ENCODE peak calls at places on chromosomes 13 and 19, in ten cellular contexts. Q, M, U, E, Y, G, S, T, D and X are unnamed samples.

GRCh38 chr19:36060430-36060829 is 5.7 kb downstream of the WDR62 start:
- DNase-seq in G (peak), D (no peak), E (no peak), T (peak), M (no peak), U (no peak), S (peak), Q (no peak), Y (peak), X (peak)

GRCh38 chr19:1521636-1522035 is 2.2 kb upstream of the PLK5 start:
- DNase-seq in E (no peak), Q (no peak), U (no peak), M (no peak), T (no peak), S (no peak), D (no peak), G (no peak), Y (no peak), X (no peak)

GRCh38 chr13:45108716-45109706 is 11.3 kb upstream of the GTF2F2 start:
- DNase-seq in S (no peak), M (no peak), G (no peak), U (no peak), D (no peak), Q (no peak), E (no peak), Y (no peak), T (peak), X (peak)

GRCh38 chr13:50126378-50127016 is 111.3 kb downstream of the KCNRG start:
- DNase-seq in Q (peak), M (no peak), E (no peak), G (no peak), Y (peak), U (no peak), S (no peak), T (no peak), D (no peak), X (no peak)

GRCh38 chr13:20798027-20798426 is 24.3 kb upstream of the EEF1AKMT1 start:
- DNase-seq in M (no peak), S (no peak), U (no peak), Q (no peak), E (no peak), D (no peak), Y (no peak), G (peak), T (no peak), X (no peak)

GRCh38 chr19:48997972-48998371 is 4.3 kb downstream of the RUVBL2 start:
- DNase-seq in D (no peak), M (peak), G (peak), T (peak), Q (peak), E (no peak), S (peak), U (no peak), Y (peak), X (peak)

GRCh38 chr19:10963865-10964264 is 3.0 kb downstream of the SMARCA4 start:
- DNase-seq in S (no peak), G (no peak), T (no peak), Y (no peak), D (no peak), U (no peak), M (no peak), Q (no peak), E (no peak), X (no peak)

GRCh38 chr13:45082964-45083363 is 37.3 kb upstream of the GTF2F2 start:
- DNase-seq in U (no peak), E (no peak), D (peak), Y (no peak), T (no peak), Q (no peak), G (no peak), S (no peak), M (no peak), X (no peak)

GRCh38 chr19:23527797-23528196 is 132.5 kb upstream of the ZNF91 start:
- DNase-seq in M (no peak), Q (no peak), T (no peak), S (no peak), Y (no peak), G (no peak), D (no peak), U (no peak), E (no peak), X (peak)

GRCh38 chr13:106089251-106089940 is 446.1 kb downstream of the EFNB2 start:
- DNase-seq in Y (no peak), S (no peak), T (no peak), G (no peak), U (no peak), M (no peak), D (no peak), Q (peak), E (no peak), X (no peak)

GRCh38 chr19:10503002-10503789 is at the start of gene KEAP1:
- DNase-seq in Q (no peak), M (no peak), G (peak), E (peak), Y (peak), D (no peak), U (peak), S (peak), T (peak), X (peak)